ENCODE peak calls at places on chromosomes 2 and 18, in four cellular contexts. One of them, this sample, is unnamed.

GRCh38 chr2:43201497-43201896 is 24.9 kb downstream of the ZFP36L2 start:
- DNase-seq in EH: no peak
- DNase-seq in activated naive CD4-positive, alpha-beta T cell: no peak
- DNase-seq in HS-27A: no peak
- DNase-seq in this sample: no peak

GRCh38 chr2:168536925-168537466 is 80.9 kb downstream of the CERS6 start:
- DNase-seq in EH: peak
- DNase-seq in activated naive CD4-positive, alpha-beta T cell: no peak
- DNase-seq in HS-27A: no peak
- DNase-seq in this sample: no peak

GRCh38 chr2:61463769-61464475 is 7.0 kb downstream of the USP34 start:
- DNase-seq in EH: peak
- DNase-seq in activated naive CD4-positive, alpha-beta T cell: no peak
- DNase-seq in HS-27A: no peak
- DNase-seq in this sample: no peak

GRCh38 chr2:8647462-8647857 is 34.4 kb upstream of the ID2 start:
- DNase-seq in EH: no peak
- DNase-seq in activated naive CD4-positive, alpha-beta T cell: no peak
- DNase-seq in HS-27A: no peak
- DNase-seq in this sample: no peak

GRCh38 chr2:231332388-231332787 is 63.1 kb upstream of the B3GNT7 start:
- DNase-seq in EH: no peak
- DNase-seq in activated naive CD4-positive, alpha-beta T cell: no peak
- DNase-seq in HS-27A: no peak
- DNase-seq in this sample: no peak

GRCh38 chr2:26018184-26018716 is 15.6 kb upstream of the RAB10 start:
- DNase-seq in EH: peak
- DNase-seq in activated naive CD4-positive, alpha-beta T cell: no peak
- DNase-seq in HS-27A: peak
- DNase-seq in this sample: peak

GRCh38 chr2:3493610-3493997 is 25.7 kb downstream of the ADI1 start:
- DNase-seq in EH: peak
- DNase-seq in activated naive CD4-positive, alpha-beta T cell: no peak
- DNase-seq in HS-27A: no peak
- DNase-seq in this sample: no peak

GRCh38 chr2:15729001-15729400 is 137.3 kb downstream of the DDX1 start:
- DNase-seq in EH: no peak
- DNase-seq in activated naive CD4-positive, alpha-beta T cell: no peak
- DNase-seq in HS-27A: no peak
- DNase-seq in this sample: no peak

GRCh38 chr2:119049968-119050657 is 108.1 kb downstream of the MARCO start:
- DNase-seq in EH: no peak
- DNase-seq in activated naive CD4-positive, alpha-beta T cell: no peak
- DNase-seq in HS-27A: no peak
- DNase-seq in this sample: no peak

GRCh38 chr2:44136186-44136585 is 32.5 kb upstream of the PPM1B start:
- DNase-seq in EH: peak
- DNase-seq in activated naive CD4-positive, alpha-beta T cell: no peak
- DNase-seq in HS-27A: peak
- DNase-seq in this sample: no peak

GRCh38 chr18:28438381-28438780 is 261.5 kb upstream of the CDH2 start:
- DNase-seq in EH: no peak
- DNase-seq in activated naive CD4-positive, alpha-beta T cell: no peak
- DNase-seq in HS-27A: no peak
- DNase-seq in this sample: no peak

GRCh38 chr2:41720702-41721344 is 327.0 kb upstream of the PKDCC start:
- DNase-seq in EH: peak
- DNase-seq in activated naive CD4-positive, alpha-beta T cell: no peak
- DNase-seq in HS-27A: no peak
- DNase-seq in this sample: no peak

GRCh38 chr2:166158546-166158945 is 30.7 kb upstream of the SCN1A start:
- DNase-seq in EH: peak
- DNase-seq in activated naive CD4-positive, alpha-beta T cell: no peak
- DNase-seq in HS-27A: no peak
- DNase-seq in this sample: no peak

GRCh38 chr2:134657650-134658250 is 61.0 kb downstream of the TMEM163 start:
- DNase-seq in EH: no peak
- DNase-seq in activated naive CD4-positive, alpha-beta T cell: no peak
- DNase-seq in HS-27A: no peak
- DNase-seq in this sample: no peak

GRCh38 chr2:8319219-8319618 is 362.6 kb upstream of the ID2 start:
- DNase-seq in EH: no peak
- DNase-seq in activated naive CD4-positive, alpha-beta T cell: no peak
- DNase-seq in HS-27A: no peak
- DNase-seq in this sample: no peak

GRCh38 chr2:111694690-111695089 is 189.3 kb downstream of the ANAPC1 start:
- DNase-seq in EH: peak
- DNase-seq in activated naive CD4-positive, alpha-beta T cell: no peak
- DNase-seq in HS-27A: peak
- DNase-seq in this sample: no peak

GRCh38 chr2:1588994-1589611 is 155.2 kb downstream of the PXDN start:
- DNase-seq in EH: peak
- DNase-seq in activated naive CD4-positive, alpha-beta T cell: no peak
- DNase-seq in HS-27A: peak
- DNase-seq in this sample: no peak

GRCh38 chr2:128425216-128425615 is 106.5 kb upstream of the HS6ST1 start:
- DNase-seq in EH: no peak
- DNase-seq in activated naive CD4-positive, alpha-beta T cell: no peak
- DNase-seq in HS-27A: no peak
- DNase-seq in this sample: no peak

GRCh38 chr18:65235966-65236634 is 514.7 kb upstream of the CDH7 start:
- DNase-seq in EH: no peak
- DNase-seq in activated naive CD4-positive, alpha-beta T cell: no peak
- DNase-seq in HS-27A: no peak
- DNase-seq in this sample: no peak

GRCh38 chr2:98911376-98912154 is 24.5 kb downstream of the CRACDL start:
- DNase-seq in EH: peak
- DNase-seq in activated naive CD4-positive, alpha-beta T cell: no peak
- DNase-seq in HS-27A: no peak
- DNase-seq in this sample: no peak

GRCh38 chr2:9207641-9208301 is 1.2 kb downstream of the ASAP2 start:
- DNase-seq in EH: no peak
- DNase-seq in activated naive CD4-positive, alpha-beta T cell: no peak
- DNase-seq in HS-27A: no peak
- DNase-seq in this sample: no peak

GRCh38 chr2:8515390-8515761 is 166.5 kb upstream of the ID2 start:
- DNase-seq in EH: peak
- DNase-seq in activated naive CD4-positive, alpha-beta T cell: no peak
- DNase-seq in HS-27A: no peak
- DNase-seq in this sample: no peak

GRCh38 chr2:162022290-162022945 is 51.6 kb downstream of the DPP4 start:
- DNase-seq in EH: peak
- DNase-seq in activated naive CD4-positive, alpha-beta T cell: no peak
- DNase-seq in HS-27A: no peak
- DNase-seq in this sample: no peak

GRCh38 chr2:172354347-172354746 is 73.0 kb upstream of the ITGA6 start:
- DNase-seq in EH: no peak
- DNase-seq in activated naive CD4-positive, alpha-beta T cell: no peak
- DNase-seq in HS-27A: no peak
- DNase-seq in this sample: no peak

GRCh38 chr2:25831744-25832449 is 46.4 kb downstream of the ASXL2 start:
- DNase-seq in EH: no peak
- DNase-seq in activated naive CD4-positive, alpha-beta T cell: no peak
- DNase-seq in HS-27A: no peak
- DNase-seq in this sample: no peak

GRCh38 chr2:10993001-10993481 is 81.3 kb downstream of the KCNF1 start:
- DNase-seq in EH: peak
- DNase-seq in activated naive CD4-positive, alpha-beta T cell: no peak
- DNase-seq in HS-27A: no peak
- DNase-seq in this sample: no peak

GRCh38 chr2:126801473-126801872 is 97.2 kb upstream of the TEX51 start:
- DNase-seq in EH: no peak
- DNase-seq in activated naive CD4-positive, alpha-beta T cell: no peak
- DNase-seq in HS-27A: no peak
- DNase-seq in this sample: no peak

GRCh38 chr2:71008342-71008741 is 13.7 kb upstream of the TEX261 start:
- DNase-seq in EH: no peak
- DNase-seq in activated naive CD4-positive, alpha-beta T cell: no peak
- DNase-seq in HS-27A: no peak
- DNase-seq in this sample: no peak

GRCh38 chr2:153715218-153715617 is 156.5 kb upstream of the GALNT13 start:
- DNase-seq in EH: no peak
- DNase-seq in activated naive CD4-positive, alpha-beta T cell: no peak
- DNase-seq in HS-27A: no peak
- DNase-seq in this sample: no peak

GRCh38 chr2:71830497-71831207 is 317.0 kb downstream of the CYP26B1 start:
- DNase-seq in EH: no peak
- DNase-seq in activated naive CD4-positive, alpha-beta T cell: no peak
- DNase-seq in HS-27A: peak
- DNase-seq in this sample: no peak

GRCh38 chr2:42092084-42092996 is 44.5 kb downstream of the PKDCC start:
- DNase-seq in EH: no peak
- DNase-seq in activated naive CD4-positive, alpha-beta T cell: no peak
- DNase-seq in HS-27A: no peak
- DNase-seq in this sample: no peak

GRCh38 chr18:29145993-29146539 is 969.1 kb upstream of the CDH2 start:
- DNase-seq in EH: no peak
- DNase-seq in activated naive CD4-positive, alpha-beta T cell: no peak
- DNase-seq in HS-27A: no peak
- DNase-seq in this sample: no peak

GRCh38 chr2:216827073-216827725 is 32.7 kb downstream of the TNP1 start:
- DNase-seq in EH: peak
- DNase-seq in activated naive CD4-positive, alpha-beta T cell: no peak
- DNase-seq in HS-27A: no peak
- DNase-seq in this sample: no peak

GRCh38 chr2:43228782-43229659 is 2.6 kb upstream of the ZFP36L2 start:
- DNase-seq in EH: peak
- DNase-seq in activated naive CD4-positive, alpha-beta T cell: no peak
- DNase-seq in HS-27A: no peak
- DNase-seq in this sample: no peak

GRCh38 chr18:49398331-49398730 is 62.1 kb downstream of the DYM start:
- DNase-seq in EH: peak
- DNase-seq in activated naive CD4-positive, alpha-beta T cell: no peak
- DNase-seq in HS-27A: no peak
- DNase-seq in this sample: no peak

GRCh38 chr2:226125151-226125550 is 674.5 kb downstream of the IRS1 start:
- DNase-seq in EH: no peak
- DNase-seq in activated naive CD4-positive, alpha-beta T cell: no peak
- DNase-seq in HS-27A: no peak
- DNase-seq in this sample: no peak

GRCh38 chr18:79258447-79258846 is 137.3 kb upstream of the NFATC1 start:
- DNase-seq in EH: no peak
- DNase-seq in activated naive CD4-positive, alpha-beta T cell: no peak
- DNase-seq in HS-27A: no peak
- DNase-seq in this sample: no peak

GRCh38 chr2:187617925-187618324 is 63.7 kb upstream of the TFPI start:
- DNase-seq in EH: no peak
- DNase-seq in activated naive CD4-positive, alpha-beta T cell: no peak
- DNase-seq in HS-27A: no peak
- DNase-seq in this sample: no peak

This sample was measured in Right ventricle myocardium inferior.